ENCODE peak calls at places on chromosomes 7 and 10, in eight cellular contexts. One of them, this sample, is unnamed.

GRCh38 chr10:79274279-79275104 is 72.8 kb upstream of the PPIF start:
- DNase-seq in left colon: peak
- DNase-seq in heart left ventricle: peak
- DNase-seq in GM23248: peak
- DNase-seq in A172: no peak
- DNase-seq in endothelial cell: no peak
- DNase-seq in stimulated activated naive CD8-positive, alpha-beta T cell treated with anti-CD3 and anti-CD28 coated beads, Interleukin-15, Interleukin-2, amounts not matched to agents 100 U/mL and 50 U/mL, for 24 hours: no peak
- DNase-seq in stimulated activated CD4-positive, alpha-beta T cell treated with anti-CD3 and anti-CD28 coated beads, Interleukin-4, amount 100 ng/mL, for 24 hours: no peak
- DNase-seq in this sample: no peak

GRCh38 chr10:51620131-51620530 is 79.3 kb downstream of the CSTF2T start:
- DNase-seq in left colon: no peak
- DNase-seq in heart left ventricle: no peak
- DNase-seq in GM23248: no peak
- DNase-seq in A172: no peak
- DNase-seq in endothelial cell: no peak
- DNase-seq in stimulated activated naive CD8-positive, alpha-beta T cell treated with anti-CD3 and anti-CD28 coated beads, Interleukin-15, Interleukin-2, amounts not matched to agents 100 U/mL and 50 U/mL, for 24 hours: no peak
- DNase-seq in stimulated activated CD4-positive, alpha-beta T cell treated with anti-CD3 and anti-CD28 coated beads, Interleukin-4, amount 100 ng/mL, for 24 hours: no peak
- DNase-seq in this sample: no peak

GRCh38 chr7:27163776-27164380 is 1.5 kb downstream of the HOXA9 start:
- DNase-seq in left colon: peak
- DNase-seq in heart left ventricle: no peak
- DNase-seq in GM23248: peak
- DNase-seq in A172: peak
- DNase-seq in endothelial cell: no peak
- DNase-seq in stimulated activated naive CD8-positive, alpha-beta T cell treated with anti-CD3 and anti-CD28 coated beads, Interleukin-15, Interleukin-2, amounts not matched to agents 100 U/mL and 50 U/mL, for 24 hours: no peak
- DNase-seq in stimulated activated CD4-positive, alpha-beta T cell treated with anti-CD3 and anti-CD28 coated beads, Interleukin-4, amount 100 ng/mL, for 24 hours: no peak
- DNase-seq in this sample: peak

GRCh38 chr7:158957921-158958471 is 101.6 kb downstream of the DYNC2I1 start:
- DNase-seq in left colon: peak
- DNase-seq in heart left ventricle: no peak
- DNase-seq in GM23248: no peak
- DNase-seq in A172: no peak
- DNase-seq in endothelial cell: no peak
- DNase-seq in stimulated activated naive CD8-positive, alpha-beta T cell treated with anti-CD3 and anti-CD28 coated beads, Interleukin-15, Interleukin-2, amounts not matched to agents 100 U/mL and 50 U/mL, for 24 hours: peak
- DNase-seq in stimulated activated CD4-positive, alpha-beta T cell treated with anti-CD3 and anti-CD28 coated beads, Interleukin-4, amount 100 ng/mL, for 24 hours: peak
- DNase-seq in this sample: no peak

GRCh38 chr10:110244550-110244949 is 37.1 kb downstream of the MXI1 start:
- DNase-seq in left colon: no peak
- DNase-seq in heart left ventricle: no peak
- DNase-seq in GM23248: no peak
- DNase-seq in A172: no peak
- DNase-seq in endothelial cell: no peak
- DNase-seq in stimulated activated naive CD8-positive, alpha-beta T cell treated with anti-CD3 and anti-CD28 coated beads, Interleukin-15, Interleukin-2, amounts not matched to agents 100 U/mL and 50 U/mL, for 24 hours: no peak
- DNase-seq in stimulated activated CD4-positive, alpha-beta T cell treated with anti-CD3 and anti-CD28 coated beads, Interleukin-4, amount 100 ng/mL, for 24 hours: no peak
- DNase-seq in this sample: no peak

GRCh38 chr7:1927942-1928341 is 257.9 kb downstream of the ELFN1 start:
- DNase-seq in left colon: no peak
- DNase-seq in heart left ventricle: no peak
- DNase-seq in GM23248: no peak
- DNase-seq in A172: no peak
- DNase-seq in endothelial cell: no peak
- DNase-seq in stimulated activated naive CD8-positive, alpha-beta T cell treated with anti-CD3 and anti-CD28 coated beads, Interleukin-15, Interleukin-2, amounts not matched to agents 100 U/mL and 50 U/mL, for 24 hours: no peak
- DNase-seq in stimulated activated CD4-positive, alpha-beta T cell treated with anti-CD3 and anti-CD28 coated beads, Interleukin-4, amount 100 ng/mL, for 24 hours: no peak
- DNase-seq in this sample: no peak

GRCh38 chr10:12961416-12961815 is 40.1 kb downstream of the CCDC3 start:
- DNase-seq in left colon: no peak
- DNase-seq in heart left ventricle: no peak
- DNase-seq in GM23248: no peak
- DNase-seq in A172: no peak
- DNase-seq in endothelial cell: no peak
- DNase-seq in stimulated activated naive CD8-positive, alpha-beta T cell treated with anti-CD3 and anti-CD28 coated beads, Interleukin-15, Interleukin-2, amounts not matched to agents 100 U/mL and 50 U/mL, for 24 hours: no peak
- DNase-seq in stimulated activated CD4-positive, alpha-beta T cell treated with anti-CD3 and anti-CD28 coated beads, Interleukin-4, amount 100 ng/mL, for 24 hours: no peak
- DNase-seq in this sample: no peak

GRCh38 chr10:75014516-75015230 is 96.8 kb upstream of the SAMD8 start:
- DNase-seq in left colon: no peak
- DNase-seq in heart left ventricle: no peak
- DNase-seq in GM23248: no peak
- DNase-seq in A172: no peak
- DNase-seq in endothelial cell: no peak
- DNase-seq in stimulated activated naive CD8-positive, alpha-beta T cell treated with anti-CD3 and anti-CD28 coated beads, Interleukin-15, Interleukin-2, amounts not matched to agents 100 U/mL and 50 U/mL, for 24 hours: no peak
- DNase-seq in stimulated activated CD4-positive, alpha-beta T cell treated with anti-CD3 and anti-CD28 coated beads, Interleukin-4, amount 100 ng/mL, for 24 hours: no peak
- DNase-seq in this sample: no peak

GRCh38 chr7:81081626-81082025 is 162.8 kb upstream of the SEMA3C start:
- DNase-seq in left colon: no peak
- DNase-seq in heart left ventricle: no peak
- DNase-seq in GM23248: no peak
- DNase-seq in A172: no peak
- DNase-seq in endothelial cell: no peak
- DNase-seq in stimulated activated naive CD8-positive, alpha-beta T cell treated with anti-CD3 and anti-CD28 coated beads, Interleukin-15, Interleukin-2, amounts not matched to agents 100 U/mL and 50 U/mL, for 24 hours: no peak
- DNase-seq in stimulated activated CD4-positive, alpha-beta T cell treated with anti-CD3 and anti-CD28 coated beads, Interleukin-4, amount 100 ng/mL, for 24 hours: no peak
- DNase-seq in this sample: peak

GRCh38 chr10:122939819-122940543 is 14.0 kb downstream of the C10orf88 start:
- DNase-seq in left colon: no peak
- DNase-seq in heart left ventricle: no peak
- DNase-seq in GM23248: peak
- DNase-seq in A172: peak
- DNase-seq in endothelial cell: no peak
- DNase-seq in stimulated activated naive CD8-positive, alpha-beta T cell treated with anti-CD3 and anti-CD28 coated beads, Interleukin-15, Interleukin-2, amounts not matched to agents 100 U/mL and 50 U/mL, for 24 hours: no peak
- DNase-seq in stimulated activated CD4-positive, alpha-beta T cell treated with anti-CD3 and anti-CD28 coated beads, Interleukin-4, amount 100 ng/mL, for 24 hours: no peak
- DNase-seq in this sample: no peak

GRCh38 chr10:100750291-100751210 is 5.2 kb downstream of the PAX2 start:
- DNase-seq in left colon: no peak
- DNase-seq in heart left ventricle: no peak
- DNase-seq in GM23248: no peak
- DNase-seq in A172: no peak
- DNase-seq in endothelial cell: peak
- DNase-seq in stimulated activated naive CD8-positive, alpha-beta T cell treated with anti-CD3 and anti-CD28 coated beads, Interleukin-15, Interleukin-2, amounts not matched to agents 100 U/mL and 50 U/mL, for 24 hours: no peak
- DNase-seq in stimulated activated CD4-positive, alpha-beta T cell treated with anti-CD3 and anti-CD28 coated beads, Interleukin-4, amount 100 ng/mL, for 24 hours: no peak
- DNase-seq in this sample: no peak

This sample was measured in RCC 7860.